ENCODE peak calls at places on chromosomes 12 and 14, in seven cellular contexts. Y is HCT116; J is upper lobe of right lung; I is progenitor cell of endocrine pancreas; A is lower leg skin; B is CD8-positive, alpha-beta T cell; Q is GM10248. X is an unnamed sample.

GRCh38 chr12:17016116-17016864 is 410.3 kb upstream of the LMO3 start:
- DNase-seq in Y (no peak), B (no peak), I (no peak), J (no peak), A (no peak), Q (no peak), X (no peak)

GRCh38 chr12:5808956-5809355 is 136.1 kb downstream of the ANO2 start:
- DNase-seq in J (no peak), B (no peak), Y (peak), Q (no peak), I (no peak), A (no peak), X (no peak)

GRCh38 chr12:4870423-4870822 is 39.3 kb upstream of the KCNA1 start:
- DNase-seq in Q (no peak), I (no peak), Y (no peak), A (no peak), B (no peak), J (no peak), X (no peak)

GRCh38 chr14:63673255-63673654 is 31.6 kb upstream of the WDR89 start:
- DNase-seq in A (no peak), Q (no peak), Y (no peak), B (no peak), J (no peak), I (no peak), X (no peak)

GRCh38 chr12:9132008-9132535 is 16.4 kb upstream of the A2M start:
- DNase-seq in Y (no peak), J (no peak), A (no peak), B (no peak), I (no peak), Q (no peak), X (no peak)

GRCh38 chr12:89707623-89707991 is 1.0 kb downstream of the ATP2B1 start:
- DNase-seq in Q (peak), Y (no peak), I (peak), B (no peak), A (peak), J (peak), X (peak)

GRCh38 chr12:76608070-76608469 is 48.5 kb upstream of the OSBPL8 start:
- DNase-seq in J (no peak), A (no peak), I (no peak), B (no peak), Q (no peak), Y (no peak), X (no peak)

GRCh38 chr12:107570721-107571120 is 114.9 kb upstream of the PWP1 start:
- DNase-seq in Y (no peak), J (no peak), B (no peak), Q (no peak), I (no peak), A (no peak), X (no peak)

GRCh38 chr14:51478241-51478640 is 173.5 kb upstream of the FRMD6 start:
- DNase-seq in B (no peak), J (no peak), I (no peak), Q (no peak), A (no peak), Y (no peak), X (no peak)

GRCh38 chr12:121520119-121520518 is 60.7 kb downstream of the KDM2B start:
- DNase-seq in J (no peak), I (no peak), A (no peak), Q (no peak), B (no peak), Y (no peak), X (no peak)

GRCh38 chr12:127559349-127560040 is 707.5 kb upstream of the TMEM132C start:
- DNase-seq in I (no peak), Y (no peak), B (no peak), A (no peak), Q (no peak), J (no peak), X (peak)

GRCh38 chr12:30926243-30927209 is at the start of gene TSPAN11:
- DNase-seq in A (no peak), B (no peak), J (no peak), Y (no peak), I (peak), Q (peak), X (peak)

GRCh38 chr14:105878125-105878524 is 351.7 kb downstream of the TMEM121 start:
- DNase-seq in J (peak), B (no peak), Y (no peak), I (no peak), A (no peak), Q (no peak), X (peak)

GRCh38 chr12:59742831-59743230 is 147.0 kb downstream of the SLC16A7 start:
- DNase-seq in I (no peak), J (no peak), B (no peak), Q (no peak), Y (no peak), A (no peak), X (no peak)

GRCh38 chr12:41932470-41932991 is 212.1 kb downstream of the GXYLT1 start:
- DNase-seq in A (peak), Q (peak), J (peak), Y (no peak), I (peak), B (peak), X (peak)

GRCh38 chr12:127278351-127278750 is 988.6 kb upstream of the TMEM132C start:
- DNase-seq in I (no peak), A (no peak), B (no peak), Q (no peak), Y (no peak), J (no peak), X (no peak)

GRCh38 chr14:30935445-30935844 is 61.1 kb downstream of the COCH start:
- DNase-seq in Y (no peak), J (no peak), A (no peak), B (no peak), Q (no peak), I (no peak), X (no peak)

GRCh38 chr14:38721822-38722431 is 381.1 kb downstream of the SEC23A start:
- DNase-seq in Q (peak), B (no peak), Y (peak), A (peak), J (no peak), I (peak), X (peak)

GRCh38 chr14:98293527-98293926 is 978.5 kb downstream of the BCL11B start:
- DNase-seq in J (no peak), I (no peak), Y (no peak), Q (no peak), B (no peak), A (peak), X (no peak)

GRCh38 chr12:48165089-48166031 is 8.0 kb upstream of the ASB8 start:
- DNase-seq in A (no peak), B (peak), Y (peak), I (no peak), Q (peak), J (no peak), X (no peak)

GRCh38 chr12:51864701-51865469 is 16.4 kb upstream of the FIGNL2 start:
- DNase-seq in Y (no peak), I (no peak), Q (no peak), B (no peak), J (peak), A (no peak), X (no peak)

GRCh38 chr12:553216-554000 is 93.7 kb downstream of the B4GALNT3 start:
- DNase-seq in A (no peak), I (no peak), Y (no peak), B (no peak), Q (no peak), J (no peak), X (no peak)

GRCh38 chr12:27523305-27523641 is 733 bp upstream of the PPFIBP1 start:
- DNase-seq in A (no peak), Q (peak), Y (no peak), I (no peak), J (no peak), B (no peak), X (no peak)

GRCh38 chr14:70005281-70005805 is 126.1 kb downstream of the SMOC1 start:
- DNase-seq in A (no peak), J (no peak), B (no peak), Y (no peak), Q (no peak), I (no peak), X (no peak)

GRCh38 chr12:85573635-85574214 is 262.5 kb downstream of the RASSF9 start:
- DNase-seq in J (no peak), I (no peak), Q (no peak), A (no peak), B (no peak), Y (no peak), X (no peak)

GRCh38 chr12:6735448-6736191 is 11.8 kb downstream of the COPS7A start:
- DNase-seq in I (peak), Y (no peak), Q (peak), A (peak), B (peak), J (peak), X (peak)

GRCh38 chr12:64893961-64894360 is 69.5 kb downstream of the TBC1D30 start:
- DNase-seq in Q (no peak), A (no peak), B (no peak), J (no peak), I (no peak), Y (no peak), X (no peak)

GRCh38 chr14:99671230-99672224 is 12.6 kb upstream of the CYP46A1 start:
- DNase-seq in Q (no peak), J (peak), B (no peak), I (no peak), Y (no peak), A (no peak), X (no peak)

GRCh38 chr12:67710582-67710981 is 62.0 kb downstream of the DYRK2 start:
- DNase-seq in B (no peak), J (no peak), Y (no peak), A (no peak), Q (peak), I (no peak), X (no peak)

GRCh38 chr12:2651061-2651965 is 143.5 kb upstream of the FKBP4 start:
- DNase-seq in I (no peak), J (peak), A (no peak), B (no peak), Y (no peak), Q (no peak), X (no peak)

GRCh38 chr14:47332099-47332498 is 343.3 kb downstream of the MDGA2 start:
- DNase-seq in J (no peak), A (no peak), Y (no peak), I (no peak), B (no peak), Q (no peak), X (no peak)

GRCh38 chr12:108236366-108236765 is 102.7 kb downstream of the CMKLR1 start:
- DNase-seq in Q (no peak), I (no peak), B (no peak), J (no peak), A (no peak), Y (no peak), X (no peak)

DNA sequence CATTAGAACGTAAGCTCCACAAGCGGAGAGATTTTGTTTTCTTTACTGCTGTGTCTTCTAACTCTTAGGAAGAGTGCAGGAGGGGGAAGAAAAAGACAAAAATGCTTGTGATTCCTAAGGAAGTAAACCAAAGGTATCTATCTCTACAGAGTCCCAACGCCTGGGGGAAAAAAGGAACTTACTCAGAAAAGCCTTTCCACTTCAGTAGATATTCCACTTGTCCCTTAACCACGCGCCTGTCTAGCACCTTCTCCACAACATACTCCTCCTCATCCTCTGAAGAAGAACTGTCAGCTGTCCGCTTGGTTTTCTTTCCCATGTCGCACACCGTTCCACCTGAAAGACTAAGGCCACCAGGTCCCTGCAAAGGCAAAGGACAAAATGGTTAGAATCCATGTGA is 22.6 kb downstream of the CBX5 start:
- DNase-seq in A (no peak), Y (no peak), B (no peak), I (no peak), Q (no peak), J (no peak), X (no peak)
- TF ChIP-seq CTCF in A (no peak), Y (no peak), B (no peak), I (no peak), Q (no peak), J (no peak), X (no peak)

DNA sequence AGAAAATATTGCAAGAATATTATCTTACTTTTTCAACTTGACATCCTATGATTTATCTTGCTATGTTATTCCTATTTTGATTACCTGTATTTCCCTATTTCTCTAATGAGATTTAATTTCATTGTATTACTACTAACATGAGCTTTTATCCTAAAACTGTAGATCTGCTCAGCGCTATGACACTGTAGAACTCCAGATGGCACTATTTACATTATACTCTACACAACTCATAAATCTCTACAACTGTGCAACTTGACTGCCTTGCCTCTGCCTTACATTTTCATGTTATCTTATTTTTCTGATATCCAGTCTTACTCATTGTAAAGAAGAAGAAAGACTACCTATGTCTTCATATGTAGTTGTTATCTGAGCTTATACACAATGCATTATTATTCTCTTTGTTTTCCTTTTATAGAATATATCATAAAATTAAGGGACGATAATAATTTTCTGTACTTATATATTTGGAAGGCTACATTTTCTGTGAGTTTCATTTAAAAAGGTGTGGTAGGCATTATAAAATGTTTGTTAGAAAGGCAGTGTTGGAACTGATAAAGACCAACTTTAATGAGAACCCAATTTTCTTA is 24.1 kb downstream of the NUP37 start:
- DNase-seq in J (no peak), A (no peak), Q (no peak), B (no peak), Y (no peak), I (no peak), X (no peak)
- TF ChIP-seq CTCF in J (peak), A (no peak), Q (peak), B (peak), Y (peak), I (peak), X (peak)

DNA sequence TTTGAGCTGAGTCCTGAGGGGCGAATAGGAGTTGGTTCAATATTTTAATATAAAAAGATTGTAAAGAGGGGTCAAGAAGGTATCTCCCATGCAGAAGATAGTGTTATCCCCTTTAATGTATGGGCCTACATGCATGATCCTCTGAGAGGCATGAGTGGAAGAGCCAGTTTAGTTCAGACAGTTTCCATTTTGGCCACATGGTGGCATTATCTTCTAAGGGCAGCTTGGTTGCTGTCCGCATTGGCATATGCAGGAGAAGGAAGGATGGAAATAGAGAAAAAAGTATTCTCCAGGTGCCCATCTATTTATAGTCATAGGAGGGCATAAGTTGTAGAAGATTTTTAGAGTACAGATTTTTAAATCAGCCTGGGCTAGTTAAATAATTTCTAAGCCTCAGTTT is 5.4 kb downstream of the SAMD4A start:
- DNase-seq in Q (no peak), B (no peak), J (no peak), I (no peak), A (no peak), Y (no peak), X (no peak)
- TF ChIP-seq CTCF in Q (peak), B (peak), J (peak), I (peak), A (no peak), Y (peak), X (peak)

GRCh38 chr12:81333812-81334211 is 255.9 kb downstream of the ACSS3 start:
- DNase-seq in B (no peak), Y (no peak), A (no peak), Q (no peak), I (no peak), J (no peak), X (no peak)

GRCh38 chr12:81327458-81327857 is 249.6 kb downstream of the ACSS3 start:
- DNase-seq in Y (no peak), I (no peak), Q (no peak), A (no peak), B (no peak), J (no peak), X (no peak)

GRCh38 chr12:81332054-81332453 is 254.2 kb downstream of the ACSS3 start:
- DNase-seq in B (no peak), Q (no peak), J (no peak), Y (no peak), A (no peak), I (no peak), X (no peak)

GRCh38 chr12:81330480-81330879 is 252.6 kb downstream of the ACSS3 start:
- DNase-seq in I (no peak), A (no peak), Q (no peak), Y (no peak), J (no peak), B (no peak), X (no peak)

GRCh38 chr12:81329088-81329487 is 251.2 kb downstream of the ACSS3 start:
- DNase-seq in J (no peak), Q (no peak), I (no peak), A (no peak), B (no peak), Y (no peak), X (peak)
- TF ChIP-seq CTCF in J (no peak), Q (peak), I (peak), A (no peak), B (no peak), Y (peak), X (peak)

DNA sequence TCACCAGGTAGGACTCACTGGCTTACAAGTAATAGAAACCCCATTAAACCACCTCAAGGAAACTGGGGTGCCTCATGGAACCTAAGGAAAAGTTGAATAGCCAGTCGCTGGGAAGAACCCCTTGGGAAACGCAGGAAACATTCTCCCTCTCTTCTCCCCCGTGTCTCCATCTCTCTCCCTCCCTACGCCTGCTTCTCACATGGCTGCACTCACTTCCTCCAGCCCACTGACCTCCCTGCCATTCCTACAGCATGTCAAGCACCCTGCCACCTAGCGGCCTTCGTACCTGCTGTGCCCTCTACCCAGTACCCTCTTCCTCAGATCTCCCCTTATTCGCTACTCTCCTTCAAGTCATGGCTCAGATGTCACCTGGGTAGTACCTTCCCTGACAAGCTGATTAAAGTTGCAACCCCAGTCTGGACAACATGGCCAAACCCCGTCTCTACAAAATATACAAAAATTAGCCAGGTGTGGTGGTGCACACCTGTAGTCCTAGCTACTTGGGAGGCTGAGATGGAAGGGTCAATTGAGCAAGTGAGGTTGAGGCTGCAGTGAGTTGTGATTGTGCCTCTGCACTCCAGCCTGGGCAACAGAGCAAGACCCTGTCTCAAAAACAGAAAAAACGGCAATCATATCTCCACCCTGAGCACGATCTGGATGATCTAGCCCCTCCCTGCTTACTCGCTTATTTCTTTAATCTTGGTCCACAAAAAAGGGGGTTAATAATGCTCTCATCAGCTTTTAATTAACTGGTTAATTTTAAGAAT is 6.4 kb upstream of the DTX1 start:
- DNase-seq in B (no peak), A (no peak), I (no peak), Q (no peak), Y (peak), J (peak), X (no peak)
- TF ChIP-seq CTCF in B (no peak), A (no peak), I (peak), Q (peak), Y (peak), J (no peak), X (peak)

DNA sequence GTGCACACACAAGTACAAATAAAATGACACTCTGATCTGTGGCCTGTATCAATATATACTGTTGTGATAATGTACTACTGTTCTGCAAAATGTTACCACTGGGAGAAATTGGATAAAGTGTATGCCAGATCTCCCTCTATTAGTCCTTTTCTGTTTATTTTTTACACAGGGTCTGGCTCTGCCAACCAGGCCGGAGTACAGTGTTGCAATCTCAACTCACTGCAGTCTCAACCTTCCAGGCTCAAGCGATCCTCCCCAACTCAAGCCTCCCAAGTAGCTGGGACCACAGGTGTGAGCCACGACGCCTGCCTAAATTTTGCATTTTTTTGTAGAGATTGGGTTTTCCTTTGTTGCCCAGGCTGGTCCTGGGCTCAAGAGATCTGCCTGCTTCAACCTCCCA is 1.9 kb downstream of the NT5DC3 start:
- DNase-seq in Q (no peak), A (no peak), B (no peak), Y (no peak), I (no peak), J (no peak), X (no peak)
- TF ChIP-seq CTCF in Q (no peak), A (no peak), B (no peak), Y (no peak), I (no peak), J (no peak), X (no peak)

DNA sequence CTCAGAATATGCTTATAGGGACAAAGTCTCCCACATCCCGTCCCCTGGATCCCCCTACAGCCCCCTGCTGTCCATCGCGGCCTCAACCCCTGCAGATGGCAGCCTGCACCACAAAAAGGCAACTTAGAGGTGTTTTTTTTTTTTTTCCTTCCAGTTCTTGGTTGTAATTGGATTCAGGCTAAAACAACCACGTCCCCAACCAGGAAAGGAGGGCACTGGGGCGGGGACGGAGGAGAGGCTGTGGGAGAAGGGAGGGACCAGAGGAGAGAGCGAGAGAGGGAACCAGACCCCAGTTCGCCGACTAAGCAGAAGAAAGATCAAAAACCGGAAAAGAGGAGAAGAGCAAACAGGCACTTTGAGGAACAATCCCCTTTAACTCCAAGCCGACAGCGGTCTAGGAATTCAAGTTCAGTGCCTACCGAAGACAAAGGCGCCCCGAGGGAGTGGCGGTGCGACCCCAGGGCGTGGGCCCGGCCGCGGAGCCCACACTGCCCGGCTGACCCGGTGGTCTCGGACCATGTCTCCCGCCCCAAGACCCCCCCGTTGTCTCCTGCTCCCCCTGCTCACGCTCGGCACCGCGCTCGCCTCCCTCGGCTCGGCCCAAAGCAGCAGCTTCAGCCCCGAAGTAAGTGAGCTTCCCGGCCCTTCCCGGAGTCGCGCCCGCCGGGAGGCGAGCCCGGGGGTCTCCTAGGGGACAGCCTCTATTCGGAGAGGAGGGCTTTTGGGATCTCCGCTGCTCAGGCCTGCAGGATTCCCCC is at the start of gene MMP14:
- DNase-seq in B (no peak), Q (no peak), Y (no peak), I (peak), J (no peak), A (peak), X (peak)
- TF ChIP-seq CTCF in B (no peak), Q (no peak), Y (no peak), I (peak), J (peak), A (no peak), X (no peak)